ENCODE peak calls at places on chromosomes 6 and 20, in seven cellular contexts. One of them, this sample, is unnamed.

GRCh38 chr6:150692604-150693003 is 92.9 kb downstream of the PLEKHG1 start:
- DNase-seq in sigmoid colon: no peak
- DNase-seq in K562: no peak
- DNase-seq in tibial nerve: no peak
- DNase-seq in stomach: no peak
- DNase-seq in transverse colon: no peak
- DNase-seq in A549: no peak
- DNase-seq in this sample: no peak

GRCh38 chr6:28311139-28311823 is 24.7 kb downstream of the ZSCAN31 start:
- DNase-seq in transverse colon: no peak
- DNase-seq in sigmoid colon: no peak
- DNase-seq in tibial nerve: no peak
- DNase-seq in stomach: no peak
- DNase-seq in A549: no peak
- DNase-seq in K562: no peak
- DNase-seq in this sample: no peak

GRCh38 chr6:79040083-79040482 is 38.0 kb downstream of the PHIP start:
- DNase-seq in transverse colon: no peak
- DNase-seq in tibial nerve: no peak
- DNase-seq in stomach: no peak
- DNase-seq in K562: no peak
- DNase-seq in A549: no peak
- DNase-seq in sigmoid colon: no peak
- DNase-seq in this sample: no peak

GRCh38 chr6:139508576-139508975 is 134.1 kb upstream of the CITED2 start:
- DNase-seq in tibial nerve: no peak
- DNase-seq in A549: no peak
- DNase-seq in stomach: no peak
- DNase-seq in transverse colon: no peak
- DNase-seq in K562: no peak
- DNase-seq in sigmoid colon: no peak
- DNase-seq in this sample: no peak

GRCh38 chr6:39088331-39088730 is 26.7 kb downstream of the SAYSD1 start:
- DNase-seq in K562: peak
- DNase-seq in tibial nerve: no peak
- DNase-seq in A549: peak
- DNase-seq in sigmoid colon: no peak
- DNase-seq in stomach: no peak
- DNase-seq in transverse colon: no peak
- DNase-seq in this sample: no peak

GRCh38 chr6:165889636-165890403 is 226.8 kb upstream of the PDE10A start:
- DNase-seq in K562: no peak
- DNase-seq in transverse colon: peak
- DNase-seq in A549: peak
- DNase-seq in stomach: no peak
- DNase-seq in sigmoid colon: no peak
- DNase-seq in tibial nerve: no peak
- DNase-seq in this sample: no peak

GRCh38 chr20:21100590-21101452 is 5.3 kb downstream of the LINC00237 start:
- DNase-seq in tibial nerve: no peak
- DNase-seq in stomach: no peak
- DNase-seq in K562: no peak
- DNase-seq in sigmoid colon: no peak
- DNase-seq in transverse colon: no peak
- DNase-seq in A549: no peak
- DNase-seq in this sample: no peak

GRCh38 chr6:2989332-2990178 is 10.1 kb upstream of the NQO2 start:
- DNase-seq in sigmoid colon: peak
- DNase-seq in stomach: peak
- DNase-seq in A549: peak
- DNase-seq in tibial nerve: peak
- DNase-seq in transverse colon: peak
- DNase-seq in K562: peak
- DNase-seq in this sample: peak

GRCh38 chr6:33744895-33745546 is 1.7 kb downstream of the IP6K3 start:
- DNase-seq in sigmoid colon: peak
- DNase-seq in tibial nerve: no peak
- DNase-seq in A549: no peak
- DNase-seq in transverse colon: peak
- DNase-seq in stomach: no peak
- DNase-seq in K562: no peak
- DNase-seq in this sample: no peak

GRCh38 chr6:46925563-46926253 is 4.0 kb upstream of the ADGRF5 start:
- DNase-seq in tibial nerve: no peak
- DNase-seq in A549: peak
- DNase-seq in sigmoid colon: no peak
- DNase-seq in K562: no peak
- DNase-seq in transverse colon: no peak
- DNase-seq in stomach: peak
- DNase-seq in this sample: no peak

GRCh38 chr6:42100029-42100901 is 42.2 kb downstream of the C6orf132 start:
- DNase-seq in A549: peak
- DNase-seq in sigmoid colon: no peak
- DNase-seq in tibial nerve: no peak
- DNase-seq in transverse colon: peak
- DNase-seq in K562: peak
- DNase-seq in stomach: no peak
- DNase-seq in this sample: no peak

GRCh38 chr20:11901127-11901526 is 16.6 kb upstream of the BTBD3 start:
- DNase-seq in A549: no peak
- DNase-seq in K562: no peak
- DNase-seq in tibial nerve: no peak
- DNase-seq in stomach: no peak
- DNase-seq in sigmoid colon: no peak
- DNase-seq in transverse colon: no peak
- DNase-seq in this sample: no peak

GRCh38 chr6:50816115-50816675 is 2.5 kb upstream of the TFAP2B start:
- DNase-seq in K562: peak
- DNase-seq in sigmoid colon: peak
- DNase-seq in A549: peak
- DNase-seq in transverse colon: peak
- DNase-seq in tibial nerve: peak
- DNase-seq in stomach: peak
- DNase-seq in this sample: peak

GRCh38 chr6:64034840-64035656 is 399.4 kb downstream of the PHF3 start:
- DNase-seq in K562: no peak
- DNase-seq in transverse colon: no peak
- DNase-seq in A549: peak
- DNase-seq in stomach: no peak
- DNase-seq in sigmoid colon: no peak
- DNase-seq in tibial nerve: no peak
- DNase-seq in this sample: no peak

GRCh38 chr6:39213195-39213920 is 15.9 kb downstream of the KCNK5 start:
- DNase-seq in K562: no peak
- DNase-seq in A549: no peak
- DNase-seq in transverse colon: no peak
- DNase-seq in stomach: no peak
- DNase-seq in sigmoid colon: no peak
- DNase-seq in tibial nerve: no peak
- DNase-seq in this sample: no peak

DNA sequence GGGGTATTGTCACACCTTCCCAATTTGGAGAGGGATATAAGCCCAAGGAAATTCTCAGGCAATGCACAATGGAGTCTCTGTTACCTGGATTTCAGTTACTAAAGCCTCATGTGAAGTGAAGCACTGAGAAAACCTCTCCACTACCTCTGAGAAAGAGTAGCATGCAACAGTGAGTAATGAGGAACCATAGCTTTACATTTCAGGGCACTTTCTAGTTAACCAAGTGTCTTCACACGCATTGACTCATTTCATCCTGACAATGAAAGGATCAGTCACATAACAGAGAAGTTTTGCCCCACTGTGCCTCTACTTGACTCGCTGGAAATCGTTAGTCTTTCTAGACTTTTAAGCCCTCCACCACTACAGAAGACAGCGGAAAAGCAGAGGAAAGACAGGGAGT is 86.2 kb upstream of the ARID1B start:
- DNase-seq in K562: no peak
- DNase-seq in transverse colon: no peak
- DNase-seq in A549: no peak
- DNase-seq in sigmoid colon: no peak
- DNase-seq in stomach: no peak
- DNase-seq in tibial nerve: no peak
- DNase-seq in this sample: no peak
- TF ChIP-seq EP300 in K562: no peak
- TF ChIP-seq EP300 in transverse colon: no peak
- TF ChIP-seq EP300 in A549: no peak
- TF ChIP-seq EP300 in sigmoid colon: no peak
- TF ChIP-seq EP300 in stomach: no peak
- TF ChIP-seq EP300 in tibial nerve: no peak
- TF ChIP-seq EP300 in this sample: no peak

GRCh38 chr20:32333988-32334885 is 23.9 kb upstream of the ASXL1 start:
- DNase-seq in tibial nerve: no peak
- DNase-seq in K562: peak
- DNase-seq in A549: no peak
- DNase-seq in transverse colon: peak
- DNase-seq in stomach: peak
- DNase-seq in sigmoid colon: peak
- DNase-seq in this sample: no peak
- TF ChIP-seq POLR2A in tibial nerve: no peak
- TF ChIP-seq POLR2A in K562: no peak
- TF ChIP-seq POLR2A in A549: no peak
- TF ChIP-seq POLR2A in transverse colon: no peak
- TF ChIP-seq POLR2A in stomach: no peak
- TF ChIP-seq POLR2A in sigmoid colon: no peak
- TF ChIP-seq POLR2A in this sample: no peak

GRCh38 chr20:61044499-61044898 is 207.6 kb upstream of the CDH4 start:
- DNase-seq in A549: peak
- DNase-seq in tibial nerve: no peak
- DNase-seq in transverse colon: no peak
- DNase-seq in stomach: no peak
- DNase-seq in sigmoid colon: no peak
- DNase-seq in K562: peak
- DNase-seq in this sample: no peak
- TF ChIP-seq CTCF in A549: no peak
- TF ChIP-seq CTCF in tibial nerve: no peak
- TF ChIP-seq CTCF in transverse colon: no peak
- TF ChIP-seq CTCF in stomach: no peak
- TF ChIP-seq CTCF in sigmoid colon: no peak
- TF ChIP-seq CTCF in K562: peak
- TF ChIP-seq CTCF in this sample: no peak

DNA sequence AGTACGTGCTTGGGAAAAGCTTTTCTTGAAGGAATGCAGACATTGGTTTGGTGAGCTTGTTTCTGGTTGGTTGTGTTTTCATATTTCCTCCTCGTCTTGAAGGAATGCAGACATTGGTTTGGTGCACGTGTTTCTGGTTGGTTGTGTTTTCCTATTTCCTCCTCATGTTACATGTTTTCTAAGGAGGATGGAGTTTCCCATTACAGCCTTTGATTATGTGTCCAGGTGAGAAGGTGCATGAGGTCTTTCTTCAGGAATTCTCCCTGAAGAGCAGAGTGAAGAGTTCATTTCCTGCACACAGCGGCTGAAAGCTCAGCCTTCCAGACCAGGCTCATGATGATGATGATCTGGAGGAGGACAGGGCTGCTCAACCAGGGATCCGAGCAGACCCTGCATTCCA is 190.6 kb downstream of the SMOC2 start:
- DNase-seq in K562: no peak
- DNase-seq in sigmoid colon: peak
- DNase-seq in A549: no peak
- DNase-seq in transverse colon: no peak
- DNase-seq in tibial nerve: no peak
- DNase-seq in stomach: no peak
- DNase-seq in this sample: no peak
- TF ChIP-seq EP300 in K562: no peak
- TF ChIP-seq EP300 in sigmoid colon: no peak
- TF ChIP-seq EP300 in A549: no peak
- TF ChIP-seq EP300 in transverse colon: no peak
- TF ChIP-seq EP300 in tibial nerve: no peak
- TF ChIP-seq EP300 in stomach: no peak
- TF ChIP-seq EP300 in this sample: no peak

DNA sequence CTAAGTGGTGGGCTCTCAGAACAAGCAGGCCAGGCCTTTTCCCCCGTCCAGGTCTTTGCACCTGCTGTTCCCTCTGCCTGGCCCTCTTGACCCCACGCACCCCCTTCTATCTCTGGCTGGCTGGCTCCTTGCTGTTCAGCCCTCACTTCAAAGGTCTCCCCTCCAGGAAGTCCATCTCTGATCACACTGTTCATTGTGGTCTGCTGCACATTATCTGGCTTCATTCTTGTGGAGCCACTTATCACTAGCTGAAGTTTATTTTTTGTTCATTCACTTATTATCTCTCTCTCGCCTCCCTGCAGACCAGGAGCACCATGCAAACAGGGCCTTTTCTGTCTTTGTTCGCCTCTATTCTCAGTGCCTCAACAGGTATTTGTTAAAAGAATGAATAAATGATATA is 24.5 kb downstream of the SLC13A3 start:
- DNase-seq in K562: no peak
- DNase-seq in tibial nerve: no peak
- DNase-seq in transverse colon: no peak
- DNase-seq in sigmoid colon: no peak
- DNase-seq in stomach: no peak
- DNase-seq in A549: no peak
- DNase-seq in this sample: no peak
- TF ChIP-seq POLR2A in K562: no peak
- TF ChIP-seq POLR2A in tibial nerve: no peak
- TF ChIP-seq POLR2A in transverse colon: no peak
- TF ChIP-seq POLR2A in sigmoid colon: no peak
- TF ChIP-seq POLR2A in stomach: no peak
- TF ChIP-seq POLR2A in A549: no peak
- TF ChIP-seq POLR2A in this sample: no peak

GRCh38 chr6:14584450-14584849 is 466.9 kb downstream of the CD83 start:
- DNase-seq in A549: peak
- DNase-seq in K562: no peak
- DNase-seq in transverse colon: peak
- DNase-seq in stomach: peak
- DNase-seq in sigmoid colon: no peak
- DNase-seq in tibial nerve: no peak
- DNase-seq in this sample: no peak
- TF ChIP-seq CTCF in A549: no peak
- TF ChIP-seq CTCF in K562: peak
- TF ChIP-seq CTCF in transverse colon: peak
- TF ChIP-seq CTCF in stomach: peak
- TF ChIP-seq CTCF in sigmoid colon: no peak
- TF ChIP-seq CTCF in tibial nerve: no peak
- TF ChIP-seq CTCF in this sample: no peak

GRCh38 chr6:21802611-21802899 is 209.0 kb downstream of the SOX4 start:
- DNase-seq in sigmoid colon: no peak
- DNase-seq in stomach: no peak
- DNase-seq in K562: no peak
- DNase-seq in A549: no peak
- DNase-seq in tibial nerve: no peak
- DNase-seq in transverse colon: no peak
- DNase-seq in this sample: no peak
- TF ChIP-seq EP300 in sigmoid colon: no peak
- TF ChIP-seq EP300 in stomach: no peak
- TF ChIP-seq EP300 in K562: no peak
- TF ChIP-seq EP300 in A549: no peak
- TF ChIP-seq EP300 in tibial nerve: no peak
- TF ChIP-seq EP300 in transverse colon: no peak
- TF ChIP-seq EP300 in this sample: no peak